ENCODE peak calls at places on chromosomes 3 and 15, in seven cellular contexts. One of them, this sample, is unnamed.

GRCh38 chr3:163185721-163186350 is 1689.2 kb downstream of the OTOL1 start:
- DNase-seq in H1: no peak
- DNase-seq in mesenchymal stem cell: no peak
- DNase-seq in IMR-90: no peak
- DNase-seq in neuronal stem cell: no peak
- DNase-seq in trophoblast cell: no peak
- DNase-seq in H9: no peak
- DNase-seq in this sample: no peak

GRCh38 chr15:83858820-83859505 is 205.0 kb downstream of the ADAMTSL3 start:
- DNase-seq in H9: no peak
- DNase-seq in IMR-90: peak
- DNase-seq in mesenchymal stem cell: no peak
- DNase-seq in trophoblast cell: peak
- DNase-seq in neuronal stem cell: no peak
- DNase-seq in H1: no peak
- DNase-seq in this sample: peak

GRCh38 chr3:195808741-195809290 is 2.9 kb downstream of the MUC4 start:
- DNase-seq in H9: no peak
- DNase-seq in neuronal stem cell: no peak
- DNase-seq in IMR-90: no peak
- DNase-seq in H1: no peak
- DNase-seq in trophoblast cell: no peak
- DNase-seq in mesenchymal stem cell: no peak
- DNase-seq in this sample: peak

GRCh38 chr3:150721285-150722130 is 17.8 kb upstream of the ERICH6 start:
- DNase-seq in H1: no peak
- DNase-seq in H9: no peak
- DNase-seq in neuronal stem cell: peak
- DNase-seq in IMR-90: peak
- DNase-seq in mesenchymal stem cell: peak
- DNase-seq in trophoblast cell: no peak
- DNase-seq in this sample: peak

GRCh38 chr3:160667452-160667851 is 9.5 kb upstream of the ARL14 start:
- DNase-seq in IMR-90: peak
- DNase-seq in H1: no peak
- DNase-seq in mesenchymal stem cell: peak
- DNase-seq in trophoblast cell: no peak
- DNase-seq in neuronal stem cell: no peak
- DNase-seq in H9: no peak
- DNase-seq in this sample: peak

GRCh38 chr3:69724722-69725435 is 14.4 kb upstream of the MITF start:
- DNase-seq in H9: no peak
- DNase-seq in IMR-90: no peak
- DNase-seq in neuronal stem cell: no peak
- DNase-seq in H1: no peak
- DNase-seq in trophoblast cell: no peak
- DNase-seq in mesenchymal stem cell: peak
- DNase-seq in this sample: peak

GRCh38 chr15:40330368-40330836 is 6.9 kb downstream of the INAFM2 start:
- DNase-seq in H9: no peak
- DNase-seq in IMR-90: peak
- DNase-seq in H1: no peak
- DNase-seq in trophoblast cell: no peak
- DNase-seq in neuronal stem cell: no peak
- DNase-seq in mesenchymal stem cell: peak
- DNase-seq in this sample: no peak

GRCh38 chr15:82572311-82572710 is 32.1 kb upstream of the RPS17 start:
- DNase-seq in H1: no peak
- DNase-seq in H9: no peak
- DNase-seq in neuronal stem cell: no peak
- DNase-seq in IMR-90: peak
- DNase-seq in trophoblast cell: no peak
- DNase-seq in mesenchymal stem cell: peak
- DNase-seq in this sample: no peak

GRCh38 chr3:124118397-124118796 is 126.5 kb upstream of the ROPN1 start:
- DNase-seq in IMR-90: peak
- DNase-seq in H1: no peak
- DNase-seq in H9: no peak
- DNase-seq in trophoblast cell: no peak
- DNase-seq in mesenchymal stem cell: no peak
- DNase-seq in neuronal stem cell: no peak
- DNase-seq in this sample: no peak

GRCh38 chr3:17195192-17195611 is 310.4 kb downstream of the PLCL2 start:
- DNase-seq in neuronal stem cell: no peak
- DNase-seq in H1: no peak
- DNase-seq in H9: no peak
- DNase-seq in IMR-90: peak
- DNase-seq in mesenchymal stem cell: peak
- DNase-seq in trophoblast cell: no peak
- DNase-seq in this sample: peak

GRCh38 chr15:25706176-25706970 is 156.8 kb downstream of the ATP10A start:
- DNase-seq in IMR-90: no peak
- DNase-seq in mesenchymal stem cell: no peak
- DNase-seq in H9: no peak
- DNase-seq in neuronal stem cell: no peak
- DNase-seq in trophoblast cell: no peak
- DNase-seq in H1: no peak
- DNase-seq in this sample: no peak

GRCh38 chr3:141439589-141439988 is 47.2 kb upstream of the RASA2 start:
- DNase-seq in H1: no peak
- DNase-seq in trophoblast cell: no peak
- DNase-seq in IMR-90: peak
- DNase-seq in neuronal stem cell: no peak
- DNase-seq in H9: no peak
- DNase-seq in mesenchymal stem cell: no peak
- DNase-seq in this sample: no peak

GRCh38 chr3:70849911-70850699 is 537.7 kb upstream of the MDFIC2 start:
- DNase-seq in trophoblast cell: no peak
- DNase-seq in mesenchymal stem cell: peak
- DNase-seq in H9: no peak
- DNase-seq in IMR-90: peak
- DNase-seq in H1: no peak
- DNase-seq in neuronal stem cell: no peak
- DNase-seq in this sample: peak

GRCh38 chr3:38404286-38404685 is 49.4 kb upstream of the ACVR2B start:
- DNase-seq in H9: no peak
- DNase-seq in IMR-90: peak
- DNase-seq in mesenchymal stem cell: peak
- DNase-seq in neuronal stem cell: no peak
- DNase-seq in H1: no peak
- DNase-seq in trophoblast cell: peak
- DNase-seq in this sample: peak

GRCh38 chr3:44894485-44894884 is 20.1 kb downstream of the TGM4 start:
- DNase-seq in trophoblast cell: no peak
- DNase-seq in neuronal stem cell: no peak
- DNase-seq in H1: no peak
- DNase-seq in mesenchymal stem cell: no peak
- DNase-seq in H9: no peak
- DNase-seq in IMR-90: peak
- DNase-seq in this sample: peak

GRCh38 chr15:75639191-75639708 is 774 bp downstream of the IMP3 start:
- DNase-seq in H9: no peak
- DNase-seq in neuronal stem cell: no peak
- DNase-seq in H1: no peak
- DNase-seq in IMR-90: no peak
- DNase-seq in trophoblast cell: peak
- DNase-seq in mesenchymal stem cell: peak
- DNase-seq in this sample: peak

GRCh38 chr15:39204031-39204430 is 376.8 kb upstream of the THBS1 start:
- DNase-seq in mesenchymal stem cell: no peak
- DNase-seq in neuronal stem cell: no peak
- DNase-seq in trophoblast cell: no peak
- DNase-seq in H9: no peak
- DNase-seq in H1: no peak
- DNase-seq in IMR-90: peak
- DNase-seq in this sample: no peak

GRCh38 chr3:141367038-141367730 is 1.1 kb upstream of the ZBTB38 start:
- DNase-seq in mesenchymal stem cell: peak
- DNase-seq in neuronal stem cell: no peak
- DNase-seq in H9: no peak
- DNase-seq in H1: no peak
- DNase-seq in trophoblast cell: peak
- DNase-seq in IMR-90: peak
- DNase-seq in this sample: no peak

GRCh38 chr15:37789881-37790280 is 144.6 kb upstream of the TMCO5A start:
- DNase-seq in H1: no peak
- DNase-seq in trophoblast cell: no peak
- DNase-seq in neuronal stem cell: no peak
- DNase-seq in H9: no peak
- DNase-seq in IMR-90: peak
- DNase-seq in mesenchymal stem cell: peak
- DNase-seq in this sample: no peak

GRCh38 chr3:14823910-14824629 is 5.3 kb downstream of the FGD5 start:
- DNase-seq in mesenchymal stem cell: no peak
- DNase-seq in IMR-90: no peak
- DNase-seq in neuronal stem cell: no peak
- DNase-seq in H1: no peak
- DNase-seq in H9: no peak
- DNase-seq in trophoblast cell: peak
- DNase-seq in this sample: no peak
- H2BK5ac ChIP-seq in mesenchymal stem cell: no peak
- H2BK5ac ChIP-seq in IMR-90: no peak
- H2BK5ac ChIP-seq in neuronal stem cell: no peak
- H2BK5ac ChIP-seq in H1: no peak
- H2BK5ac ChIP-seq in H9: no peak
- H2BK5ac ChIP-seq in trophoblast cell: no peak
- H2BK5ac ChIP-seq in this sample: no peak

DNA sequence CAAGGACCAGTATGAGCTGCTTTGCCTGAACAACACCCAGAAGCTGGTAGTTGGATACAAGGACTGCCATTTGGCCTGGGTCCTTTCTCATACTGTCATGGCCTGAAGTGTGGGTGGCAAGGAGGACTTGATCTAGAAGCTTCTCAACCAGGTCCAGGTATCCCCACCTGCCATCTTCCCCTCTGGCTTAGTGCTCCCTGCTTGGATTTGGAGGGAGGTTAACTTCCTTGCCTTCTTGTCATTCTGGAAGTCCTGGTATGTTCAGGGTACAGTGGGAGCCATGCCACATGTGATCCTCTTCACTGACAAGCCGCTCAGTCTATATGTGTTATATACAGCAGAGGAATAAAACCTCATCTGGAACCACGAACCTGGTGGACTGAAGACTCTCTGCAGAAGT is 37.7 kb upstream of the TOPBP1 start:
- DNase-seq in trophoblast cell: no peak
- DNase-seq in IMR-90: no peak
- DNase-seq in neuronal stem cell: no peak
- DNase-seq in H1: no peak
- DNase-seq in H9: no peak
- DNase-seq in mesenchymal stem cell: no peak
- DNase-seq in this sample: no peak
- H3K4ac ChIP-seq in trophoblast cell: no peak
- H3K4ac ChIP-seq in IMR-90: no peak
- H3K4ac ChIP-seq in neuronal stem cell: no peak
- H3K4ac ChIP-seq in H1: no peak
- H3K4ac ChIP-seq in H9: no peak
- H3K4ac ChIP-seq in mesenchymal stem cell: no peak
- H3K4ac ChIP-seq in this sample: no peak

DNA sequence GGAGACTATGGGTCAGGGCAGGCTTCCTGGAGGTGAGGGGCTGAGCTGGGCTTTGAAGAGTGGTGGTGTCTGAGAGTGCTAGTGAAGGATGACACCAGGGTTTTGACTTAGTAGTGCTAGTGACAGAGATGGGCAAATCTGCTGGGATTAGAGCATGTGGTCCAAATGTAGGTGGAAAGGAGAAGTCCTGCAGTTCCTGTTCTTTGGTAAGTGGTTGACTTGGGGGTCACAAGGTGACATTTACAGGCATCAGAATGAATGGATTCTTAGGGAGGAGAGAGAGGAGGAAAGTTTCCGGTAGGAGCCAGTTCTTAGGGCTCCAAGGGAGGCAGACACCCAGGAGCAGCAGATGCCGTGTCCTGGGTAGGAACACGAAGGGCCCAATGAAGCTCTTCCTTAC is 790 bp upstream of the DOCK3 start:
- DNase-seq in H9: no peak
- DNase-seq in IMR-90: no peak
- DNase-seq in trophoblast cell: no peak
- DNase-seq in neuronal stem cell: no peak
- DNase-seq in mesenchymal stem cell: no peak
- DNase-seq in H1: no peak
- DNase-seq in this sample: no peak
- H2BK5ac ChIP-seq in H9: no peak
- H2BK5ac ChIP-seq in IMR-90: no peak
- H2BK5ac ChIP-seq in trophoblast cell: no peak
- H2BK5ac ChIP-seq in neuronal stem cell: peak
- H2BK5ac ChIP-seq in mesenchymal stem cell: no peak
- H2BK5ac ChIP-seq in H1: no peak
- H2BK5ac ChIP-seq in this sample: no peak

GRCh38 chr3:168360993-168361392 is 265.3 kb upstream of the GOLIM4 start:
- DNase-seq in IMR-90: no peak
- DNase-seq in H9: no peak
- DNase-seq in H1: no peak
- DNase-seq in mesenchymal stem cell: no peak
- DNase-seq in neuronal stem cell: no peak
- DNase-seq in trophoblast cell: no peak
- DNase-seq in this sample: no peak

GRCh38 chr3:168364992-168365391 is 269.3 kb upstream of the GOLIM4 start:
- DNase-seq in trophoblast cell: no peak
- DNase-seq in H1: no peak
- DNase-seq in H9: no peak
- DNase-seq in mesenchymal stem cell: no peak
- DNase-seq in IMR-90: no peak
- DNase-seq in neuronal stem cell: no peak
- DNase-seq in this sample: no peak
- H3K4ac ChIP-seq in trophoblast cell: no peak
- H3K4ac ChIP-seq in H1: no peak
- H3K4ac ChIP-seq in H9: no peak
- H3K4ac ChIP-seq in mesenchymal stem cell: no peak
- H3K4ac ChIP-seq in IMR-90: no peak
- H3K4ac ChIP-seq in neuronal stem cell: no peak
- H3K4ac ChIP-seq in this sample: no peak